ENCODE peak calls at places on chromosomes 5 and 9, in four cellular contexts. V is fibroblast of lung, A is GM23338, T is SK-N-SH. H is an unnamed sample.

GRCh38 chr5:125402787-125403186 is 656.3 kb upstream of the ZNF608 start:
- DNase-seq in V (no peak), A (no peak), T (no peak), H (no peak)

GRCh38 chr5:55218966-55219365 is 8.1 kb downstream of the MCIDAS start:
- DNase-seq in V (no peak), A (peak; percentile 80), T (no peak), H (no peak)

GRCh38 chr5:142701673-142702311 is 15.9 kb upstream of the FGF1 start:
- DNase-seq in V (no peak), A (peak; percentile 60), T (no peak), H (no peak)

GRCh38 chr9:109926321-109926959 is 146.4 kb downstream of the PALM2AKAP2 start:
- DNase-seq in V (no peak), A (no peak), T (no peak), H (no peak)

GRCh38 chr9:91586282-91586681 is 162.7 kb upstream of the NFIL3 start:
- DNase-seq in V (no peak), A (no peak), T (no peak), H (no peak)

GRCh38 chr5:655406-655805 is 37.7 kb downstream of the TPPP start:
- DNase-seq in V (no peak), A (no peak), T (no peak), H (no peak)

GRCh38 chr5:157689942-157690689 is 18.8 kb downstream of the C5orf52 start:
- DNase-seq in V (no peak), A (peak; percentile 51), T (no peak), H (no peak)

GRCh38 chr5:132471944-132472343 is 18.6 kb downstream of the IRF1 start:
- DNase-seq in V (no peak), A (no peak), T (no peak), H (no peak)

GRCh38 chr5:115366223-115366622 is 69.8 kb upstream of the CCDC112 start:
- DNase-seq in V (peak; percentile 71), A (no peak), T (peak; percentile 22), H (no peak)

GRCh38 chr9:122053546-122053945 is 39.6 kb downstream of the TTLL11 start:
- DNase-seq in V (no peak), A (no peak), T (no peak), H (no peak)

GRCh38 chr9:111752455-111752854 is 42.3 kb downstream of the SHOC1 start:
- DNase-seq in V (peak; percentile 72), A (no peak), T (no peak), H (no peak)

GRCh38 chr5:134125195-134126015 is 10.9 kb downstream of the TCF7 start:
- DNase-seq in V (peak; percentile 92), A (no peak), T (peak; percentile 82), H (no peak)

GRCh38 chr5:19067741-19068140 is 920.3 kb downstream of the CDH18 start:
- DNase-seq in V (no peak), A (peak; percentile 19), T (no peak), H (no peak)

GRCh38 chr9:14314929-14315753 is 1.2 kb upstream of the NFIB start:
- DNase-seq in V (peak; percentile 91), A (peak; percentile 74), T (peak; percentile 91), H (peak; percentile 64)

GRCh38 chr9:136975624-136976023 is 1.7 kb upstream of the PTGDS start:
- DNase-seq in V (no peak), A (peak; percentile 82), T (no peak), H (peak; percentile 28)

GRCh38 chr9:85743290-85744128 is 1.8 kb upstream of the AGTPBP1 start:
- DNase-seq in V (peak; percentile 80), A (peak; percentile 50), T (no peak), H (no peak)

GRCh38 chr5:167064199-167064811 is 1227.1 kb upstream of the WWC1 start:
- DNase-seq in V (no peak), A (peak; percentile 35), T (no peak), H (no peak)

GRCh38 chr5:81802020-81802419 is 51.1 kb upstream of the SSBP2 start:
- DNase-seq in V (no peak), A (no peak), T (no peak), H (no peak)

GRCh38 chr5:59174248-59174844 is 591.5 kb downstream of the RAB3C start:
- DNase-seq in V (peak; percentile 92), A (peak; percentile 75), T (peak; percentile 54), H (peak; percentile 42)

GRCh38 chr9:3299872-3300271 is 225.9 kb downstream of the RFX3 start:
- DNase-seq in V (no peak), A (no peak), T (no peak), H (peak; percentile 86)

GRCh38 chr5:61916621-61917620 is 389.1 kb upstream of the KIF2A start:
- DNase-seq in V (no peak), A (no peak), T (no peak), H (no peak)

GRCh38 chr9:109780453-109781033 is 545 bp downstream of the PALM2AKAP2 start:
- DNase-seq in V (peak; percentile 39), A (peak; percentile 39), T (no peak), H (no peak)

GRCh38 chr9:33795819-33796218 is 458 bp downstream of the PRSS3 start:
- DNase-seq in V (no peak), A (no peak), T (no peak), H (no peak)

GRCh38 chr5:1351156-1351555 is 6.3 kb upstream of the CLPTM1L start:
- DNase-seq in V (no peak), A (no peak), T (no peak), H (no peak)

GRCh38 chr9:132209263-132209662 is 47.4 kb downstream of the NTNG2 start:
- DNase-seq in V (no peak), A (no peak), T (no peak), H (no peak)

GRCh38 chr9:86046080-86046636 is 53.2 kb downstream of the GOLM1 start:
- DNase-seq in V (no peak), A (no peak), T (no peak), H (no peak)

GRCh38 chr5:166074839-166075481 is 2216.5 kb upstream of the WWC1 start:
- DNase-seq in V (no peak), A (peak; percentile 74), T (no peak), H (no peak)

GRCh38 chr9:126056312-126057021 is 270.2 kb upstream of the MVB12B start:
- DNase-seq in V (no peak), A (no peak), T (no peak), H (no peak)

GRCh38 chr5:90506221-90506620 is 23.2 kb downstream of the LYSMD3 start:
- DNase-seq in V (no peak), A (no peak), T (no peak), H (no peak)

GRCh38 chr9:31612336-31613030 is 772.0 kb upstream of the ACO1 start:
- DNase-seq in V (no peak), A (no peak), T (no peak), H (no peak)

GRCh38 chr9:9142001-9142400 is 1342.4 kb upstream of the DMAC1 start:
- DNase-seq in V (no peak), A (peak; percentile 61), T (no peak), H (no peak)

GRCh38 chr5:96699186-96699820 is 37.1 kb downstream of the CAST start:
- DNase-seq in V (no peak), A (peak; percentile 48), T (peak; percentile 20), H (no peak)

GRCh38 chr5:96706433-96707111 is 44.4 kb downstream of the CAST start:
- DNase-seq in V (no peak), A (no peak), T (no peak), H (peak; percentile 60)

GRCh38 chr5:96703384-96703910 is 41.3 kb downstream of the CAST start:
- DNase-seq in V (peak; percentile 55), A (peak; percentile 18), T (no peak), H (no peak)

GRCh38 chr5:96703985-96704384 is 41.8 kb downstream of the CAST start:
- DNase-seq in V (peak; percentile 54), A (no peak), T (no peak), H (no peak)

GRCh38 chr5:96702503-96703383 is 40.6 kb downstream of the CAST start:
- DNase-seq in V (peak; percentile 93), A (peak; percentile 84), T (peak; percentile 92), H (no peak)
- H3K27ac ChIP-seq in V (peak overlapping the region; percentile 95), A (peak overlapping the region; percentile 40), T (peak overlapping the region; percentile 79), H (no peak overlapping the region)

DNA sequence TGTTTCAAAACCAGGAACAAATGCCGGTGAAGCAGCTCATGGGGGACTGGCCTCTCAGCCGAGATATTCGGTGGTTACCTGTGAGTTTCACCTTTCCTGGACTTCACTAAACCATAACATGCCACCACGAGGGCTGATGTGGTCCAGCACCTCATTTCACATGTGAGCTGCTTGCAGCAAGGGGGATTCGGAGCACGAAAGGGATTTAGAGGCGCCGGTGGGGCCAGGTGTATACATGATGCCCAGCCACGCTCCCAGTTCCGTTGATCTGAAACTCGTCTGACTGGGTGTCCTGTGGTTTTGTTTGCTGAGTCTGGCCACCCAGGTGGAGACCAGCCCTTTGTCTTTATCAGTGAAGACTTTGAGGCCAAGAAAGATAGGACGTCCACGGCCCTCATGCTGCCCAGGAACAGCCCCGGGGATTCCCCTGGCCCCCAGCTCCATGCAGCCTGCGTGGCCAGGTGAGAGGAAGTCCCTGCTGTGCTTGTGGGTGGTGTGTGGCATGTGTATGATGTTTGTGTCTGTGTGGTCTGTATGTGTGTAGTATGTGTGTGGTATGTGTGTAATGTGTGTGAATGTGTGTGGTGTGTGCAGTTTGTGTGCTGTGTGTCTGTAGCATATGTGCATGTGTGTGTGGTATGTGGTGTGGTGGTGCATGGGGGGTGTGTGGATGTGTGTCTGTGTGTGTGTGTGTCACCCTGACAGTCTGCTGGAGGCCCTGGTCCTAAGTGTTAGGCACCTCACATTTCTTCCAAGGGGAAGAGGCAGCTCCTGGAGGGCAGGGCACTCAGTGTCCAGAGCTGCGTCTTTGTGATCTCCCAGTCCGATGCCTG is 23.4 kb downstream of the PHF2 start:
- DNase-seq in V (no peak), A (peak; percentile 28), T (no peak), H (no peak)
- H4K20me1 ChIP-seq in V (no peaks in the 10 kb centered on the region), A (no peaks in the 10 kb centered on the region), T (peaks cover 22% of the 10 kb centered on the region), H (no peaks in the 10 kb centered on the region)

DNA sequence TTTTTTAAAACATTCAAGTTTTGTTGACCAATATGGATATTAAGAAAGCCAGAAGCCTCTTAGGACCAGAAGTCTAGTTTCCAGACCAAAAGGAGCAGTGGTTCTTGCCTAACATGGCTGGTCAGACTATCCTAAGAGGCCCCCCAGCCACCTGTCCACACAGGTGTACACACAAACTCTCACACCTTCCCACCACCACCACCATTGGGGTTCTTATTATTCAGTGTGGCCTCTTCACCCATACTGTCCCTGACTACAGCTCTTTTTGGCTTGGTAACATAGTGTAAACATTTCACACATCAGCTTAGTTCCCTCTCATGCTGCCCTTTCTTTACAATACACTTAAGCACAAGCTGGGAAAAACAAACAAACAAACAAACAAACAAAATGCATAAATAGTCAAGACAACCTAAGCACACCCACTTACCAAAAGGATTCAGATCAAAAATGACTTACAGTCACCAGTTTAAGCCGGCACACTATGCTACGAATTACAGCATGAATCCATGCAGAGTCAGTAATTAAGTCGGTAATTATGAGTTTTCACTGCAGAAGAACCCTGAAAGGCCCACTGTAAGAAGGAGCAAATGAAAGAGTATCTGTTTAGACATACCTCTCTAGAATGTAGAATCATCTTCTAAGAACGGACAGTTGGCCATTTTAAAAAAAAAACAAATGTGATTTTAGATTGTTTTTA is 9.5 kb downstream of the LHFPL2 start:
- DNase-seq in V (no peak), A (no peak), T (no peak), H (no peak)
- H3K27ac ChIP-seq in V (peak overlapping the region; percentile 66), A (no peak overlapping the region), T (peak overlapping the region; percentile 74), H (no peak overlapping the region)

GRCh38 chr5:32131604-32132003 is 42.5 kb downstream of the GOLPH3 start:
- DNase-seq in V (no peak), A (no peak), T (no peak), H (no peak)

GRCh38 chr5:32130865-32131264 is 43.3 kb downstream of the GOLPH3 start:
- DNase-seq in V (no peak), A (no peak), T (no peak), H (no peak)

GRCh38 chr5:32132757-32133156 is 41.4 kb downstream of the GOLPH3 start:
- DNase-seq in V (no peak), A (no peak), T (no peak), H (no peak)

GRCh38 chr5:32138839-32139493 is 35.2 kb downstream of the GOLPH3 start:
- DNase-seq in V (no peak), A (no peak), T (no peak), H (no peak)

GRCh38 chr5:32136342-32136741 is 37.8 kb downstream of the GOLPH3 start:
- DNase-seq in V (no peak), A (no peak), T (no peak), H (no peak)
- H4K20me1 ChIP-seq in V (no peaks in the 10 kb centered on the region), A (peaks cover 34% of the 10 kb centered on the region), T (peaks cover 48% of the 10 kb centered on the region), H (no peaks in the 10 kb centered on the region)